ENCODE peak calls at places on chromosomes 12 and 14, in eight cellular contexts. O is BJ, R is fibroblast of lung, W is lower leg skin, H is H1, V is fibroblast of pulmonary artery, J is bronchial epithelial cell, A is ovary. C is an unnamed sample.

GRCh38 chr12:89856431-89856830 is 147.8 kb upstream of the ATP2B1 start:
- DNase-seq in W (no peak), V (peak), A (no peak), R (peak), O (peak), H (no peak), J (peak), C (peak)

GRCh38 chr12:10910380-10910779 is 1.0 kb upstream of the TAS2R13 start:
- DNase-seq in H (no peak), A (no peak), W (no peak), V (no peak), J (no peak), R (no peak), O (no peak), C (no peak)

GRCh38 chr12:3046441-3047200 is 30.6 kb upstream of the TSPAN9 start:
- DNase-seq in W (no peak), A (no peak), J (peak), R (peak), O (no peak), V (peak), H (peak), C (no peak)

GRCh38 chr14:23881292-23881691 is 72.3 kb upstream of the DHRS4 start:
- DNase-seq in A (no peak), R (no peak), J (no peak), V (no peak), O (no peak), H (no peak), W (no peak), C (no peak)

GRCh38 chr12:41795910-41796309 is 348.8 kb downstream of the GXYLT1 start:
- DNase-seq in J (no peak), A (no peak), H (peak), O (no peak), R (no peak), V (no peak), W (no peak), C (no peak)

GRCh38 chr14:51527073-51527472 is 124.6 kb upstream of the FRMD6 start:
- DNase-seq in J (peak), A (no peak), H (no peak), V (peak), W (no peak), R (peak), O (no peak), C (no peak)

GRCh38 chr12:53712059-53712643 is 15.1 kb downstream of the CALCOCO1 start:
- DNase-seq in R (no peak), H (no peak), J (no peak), W (no peak), A (no peak), V (no peak), O (no peak), C (no peak)

GRCh38 chr12:62533755-62534107 is 67.1 kb downstream of the MON2 start:
- DNase-seq in V (no peak), H (no peak), W (no peak), A (no peak), O (no peak), J (no peak), R (no peak), C (no peak)

GRCh38 chr14:99753225-99754140 is 39.7 kb upstream of the EML1 start:
- DNase-seq in A (peak), W (no peak), H (no peak), R (no peak), O (no peak), V (no peak), J (no peak), C (no peak)

GRCh38 chr14:20469890-20470858 is 968 bp downstream of the PNP start:
- DNase-seq in A (no peak), H (peak), O (no peak), J (peak), R (peak), V (peak), W (peak), C (no peak)

GRCh38 chr12:45121224-45121623 is 70.3 kb upstream of the DBX2 start:
- DNase-seq in A (no peak), J (no peak), O (no peak), H (no peak), V (no peak), W (no peak), R (no peak), C (no peak)

GRCh38 chr14:20818861-20819260 is 16.2 kb upstream of the RNASE1 start:
- DNase-seq in J (no peak), W (no peak), A (no peak), O (no peak), V (no peak), H (no peak), R (no peak), C (no peak)

GRCh38 chr14:25400607-25401206 is 350.8 kb upstream of the STXBP6 start:
- DNase-seq in J (peak), W (no peak), O (peak), H (peak), V (peak), R (peak), A (no peak), C (peak)

GRCh38 chr12:4540170-4540569 is 1.5 kb downstream of the RAD51AP1 start:
- DNase-seq in J (no peak), A (no peak), O (no peak), V (no peak), H (no peak), W (no peak), R (no peak), C (no peak)

GRCh38 chr12:31629756-31630732 is 29.4 kb upstream of the ETFBKMT start:
- DNase-seq in H (no peak), O (peak), V (peak), W (no peak), R (peak), A (peak), J (no peak), C (no peak)

GRCh38 chr12:110079477-110080400 is 31.4 kb upstream of the C12orf76 start:
- DNase-seq in V (peak), W (no peak), R (no peak), J (no peak), H (no peak), O (no peak), A (no peak), C (no peak)

GRCh38 chr12:105539735-105540134 is 209.2 kb downstream of the C12orf75 start:
- DNase-seq in R (no peak), A (no peak), O (no peak), J (no peak), V (no peak), H (no peak), W (no peak), C (no peak)

GRCh38 chr12:96809522-96809921 is 97.5 kb upstream of the NEDD1 start:
- DNase-seq in A (no peak), H (no peak), J (no peak), R (no peak), V (no peak), W (no peak), O (no peak), C (no peak)

GRCh38 chr12:96806272-96806671 is 100.8 kb upstream of the NEDD1 start:
- DNase-seq in R (no peak), J (no peak), H (no peak), W (no peak), A (no peak), V (no peak), O (no peak), C (no peak)

GRCh38 chr12:96810477-96810876 is 96.6 kb upstream of the NEDD1 start:
- DNase-seq in H (no peak), R (no peak), W (no peak), A (no peak), J (peak), O (no peak), V (peak), C (no peak)

GRCh38 chr12:96810057-96810456 is 97.0 kb upstream of the NEDD1 start:
- DNase-seq in R (no peak), H (no peak), J (peak), W (no peak), A (no peak), O (no peak), V (peak), C (no peak)

GRCh38 chr12:96807741-96808140 is 99.3 kb upstream of the NEDD1 start:
- DNase-seq in O (no peak), V (no peak), W (no peak), H (no peak), R (no peak), J (peak), A (no peak), C (no peak)
- TF ChIP-seq CTCF in O (no peak), V (no peak), W (no peak), H (no peak), R (no peak), J (no peak), A (no peak), C (no peak)

GRCh38 chr12:124390442-124391116 is 95.7 kb downstream of the RFLNA start:
- DNase-seq in W (peak), V (peak), O (no peak), H (no peak), R (peak), J (peak), A (no peak), C (no peak)

GRCh38 chr12:124387510-124387855 is 92.6 kb downstream of the RFLNA start:
- DNase-seq in V (no peak), H (no peak), W (no peak), J (no peak), A (peak), R (no peak), O (no peak), C (no peak)

GRCh38 chr12:124388038-124388676 is 93.3 kb downstream of the RFLNA start:
- DNase-seq in A (peak), H (no peak), W (no peak), R (no peak), J (no peak), V (no peak), O (no peak), C (no peak)

GRCh38 chr12:124389537-124390441 is 94.9 kb downstream of the RFLNA start:
- DNase-seq in R (no peak), V (no peak), A (no peak), O (no peak), H (peak), J (no peak), W (no peak), C (no peak)

DNA sequence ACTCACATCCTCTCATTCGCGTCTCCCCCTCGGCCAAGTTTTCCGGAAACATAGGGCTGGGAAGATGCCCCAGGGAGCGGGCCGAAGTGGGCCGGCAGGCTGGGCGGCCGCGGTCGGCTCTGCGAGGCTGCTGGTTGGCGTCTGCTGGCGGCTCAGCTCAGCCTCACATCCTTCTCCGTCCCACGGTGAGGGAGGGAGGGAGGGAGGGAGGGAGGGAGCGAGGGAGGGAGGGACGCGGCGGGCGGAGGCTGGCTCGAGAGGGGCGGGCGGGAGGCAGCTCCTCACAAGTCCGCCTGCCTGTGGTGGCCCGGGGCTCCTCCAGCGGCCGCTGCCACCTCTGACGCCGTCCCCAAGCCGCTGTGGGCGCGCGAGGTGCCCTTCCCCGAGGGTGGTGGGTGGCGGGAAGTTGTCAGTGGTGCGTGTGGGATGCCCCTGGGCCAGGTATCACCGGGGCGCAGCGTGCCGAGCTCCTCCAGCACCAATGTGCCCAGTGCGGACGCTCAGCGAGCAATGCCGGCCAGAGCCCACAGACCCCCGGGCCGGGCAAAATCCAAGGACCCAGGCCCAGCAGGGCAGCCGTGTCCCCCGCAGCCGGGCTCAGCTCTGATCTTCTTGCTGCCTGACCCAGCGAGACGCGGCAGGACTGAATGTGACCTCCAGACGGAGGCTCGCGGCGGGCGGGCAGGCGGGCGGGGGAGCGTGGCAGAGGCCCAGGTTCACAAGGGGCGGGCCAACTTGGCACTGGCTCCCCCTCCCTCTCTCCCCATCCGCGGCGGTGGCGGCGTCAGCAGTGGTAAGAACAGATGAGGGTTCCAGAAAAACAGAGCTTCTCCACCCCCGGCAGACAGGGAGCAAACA is 94.0 kb downstream of the RFLNA start:
- DNase-seq in H (peak), O (no peak), J (peak), V (peak), A (peak), R (peak), W (peak), C (no peak)
- H3K4me3 ChIP-seq in H (peak), O (peak), J (peak), V (peak), A (peak), R (peak), W (peak), C (peak)

DNA sequence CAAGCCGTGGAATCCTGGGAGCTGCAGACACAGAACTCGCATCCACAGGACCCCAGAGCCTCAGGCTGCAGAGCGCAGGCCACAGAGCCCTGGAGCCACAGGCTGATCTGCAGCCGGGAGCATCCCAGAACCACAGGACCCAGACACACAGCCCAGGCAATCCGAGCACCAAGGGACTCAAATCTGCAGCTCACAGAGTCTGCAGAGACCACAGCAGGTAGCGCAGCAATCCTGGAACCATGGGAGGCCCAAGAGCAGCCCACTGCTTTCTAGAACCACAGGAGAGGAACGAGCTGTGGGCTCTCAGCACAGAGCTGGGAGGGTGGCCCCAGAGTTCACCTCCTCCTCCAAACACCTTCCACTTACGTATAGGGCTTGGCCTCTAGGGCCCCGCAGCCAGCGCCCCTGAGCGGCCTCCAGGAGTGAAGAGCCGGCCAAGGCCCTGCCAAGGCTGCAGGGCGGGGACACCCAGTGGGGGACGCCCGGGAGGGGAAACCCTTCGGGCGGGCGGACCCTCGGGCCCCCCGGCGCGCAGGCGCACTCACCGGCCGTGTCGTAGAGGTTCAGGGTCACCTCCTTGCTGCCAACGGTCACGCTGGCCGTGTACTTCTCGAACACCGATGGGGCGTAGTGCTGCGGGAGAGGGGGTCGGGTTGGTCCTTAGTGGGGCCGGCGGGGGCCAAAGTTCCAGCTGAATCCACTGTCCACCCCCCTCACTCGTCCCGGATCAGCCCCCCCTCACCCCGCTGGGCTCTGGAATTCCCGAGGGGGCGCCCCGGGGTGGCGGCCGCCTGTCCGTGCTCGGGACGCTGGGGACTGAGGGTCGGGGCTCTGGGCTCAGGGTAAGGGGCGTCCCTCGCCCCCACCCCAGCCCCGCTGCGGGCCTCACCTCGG is 634 bp downstream of the RHOF start:
- DNase-seq in O (no peak), A (peak), J (no peak), W (no peak), R (no peak), H (no peak), V (no peak), C (no peak)
- TF ChIP-seq CTCF in O (no peak), A (no peak), J (peak), W (no peak), R (no peak), H (no peak), V (no peak), C (no peak)

DNA sequence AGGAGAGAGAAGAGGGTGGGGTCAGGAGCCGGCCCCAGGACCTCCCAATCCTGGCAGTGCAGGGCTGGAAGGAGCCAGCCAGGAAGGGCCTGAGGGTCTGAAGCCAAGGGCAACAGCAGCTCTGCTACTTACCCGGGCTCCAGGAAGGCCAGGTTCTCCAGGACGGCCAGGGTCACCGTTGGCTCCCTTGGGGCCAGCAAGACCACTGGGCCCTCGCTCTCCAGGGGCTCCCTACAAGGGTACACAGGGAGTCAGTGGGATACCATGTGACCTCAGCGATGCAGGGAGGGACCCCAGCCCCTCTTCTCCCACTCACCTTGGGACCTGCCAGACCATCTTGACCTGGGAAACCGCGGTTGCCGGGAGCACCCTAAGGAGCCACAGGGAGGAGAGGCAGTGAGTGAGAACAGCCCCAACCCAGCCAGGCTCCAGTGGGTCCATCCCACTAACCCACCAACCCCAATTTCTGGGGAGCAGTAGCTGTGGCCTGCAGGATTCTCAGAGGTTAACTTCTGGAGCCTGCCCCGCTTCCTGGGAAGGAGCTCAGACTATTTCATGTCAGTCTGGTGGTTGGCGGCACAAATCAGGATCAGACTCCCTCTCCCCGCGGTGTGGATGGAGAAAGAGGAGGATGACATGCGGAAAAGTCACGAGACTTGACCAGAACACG is 18.5 kb downstream of the COL2A1 start:
- DNase-seq in W (no peak), V (no peak), A (no peak), O (no peak), R (no peak), J (no peak), H (no peak), C (no peak)
- H3K4me3 ChIP-seq in W (no peak), V (no peak), A (no peak), O (no peak), R (no peak), J (no peak), H (no peak), C (no peak)

GRCh38 chr12:93938317-93938716 is 210.1 kb upstream of the PLXNC1 start:
- DNase-seq in W (no peak), R (no peak), V (no peak), O (no peak), A (no peak), J (no peak), H (no peak), C (no peak)

GRCh38 chr12:93938921-93939320 is 209.5 kb upstream of the PLXNC1 start:
- DNase-seq in H (no peak), V (no peak), J (no peak), R (no peak), W (no peak), O (peak), A (no peak), C (no peak)

GRCh38 chr12:93943766-93944165 is 204.6 kb upstream of the PLXNC1 start:
- DNase-seq in J (peak), W (peak), R (peak), H (no peak), V (peak), O (no peak), A (no peak), C (no peak)

GRCh38 chr12:93939641-93940040 is 208.7 kb upstream of the PLXNC1 start:
- DNase-seq in R (no peak), H (no peak), V (no peak), A (no peak), O (no peak), W (no peak), J (no peak), C (no peak)

DNA sequence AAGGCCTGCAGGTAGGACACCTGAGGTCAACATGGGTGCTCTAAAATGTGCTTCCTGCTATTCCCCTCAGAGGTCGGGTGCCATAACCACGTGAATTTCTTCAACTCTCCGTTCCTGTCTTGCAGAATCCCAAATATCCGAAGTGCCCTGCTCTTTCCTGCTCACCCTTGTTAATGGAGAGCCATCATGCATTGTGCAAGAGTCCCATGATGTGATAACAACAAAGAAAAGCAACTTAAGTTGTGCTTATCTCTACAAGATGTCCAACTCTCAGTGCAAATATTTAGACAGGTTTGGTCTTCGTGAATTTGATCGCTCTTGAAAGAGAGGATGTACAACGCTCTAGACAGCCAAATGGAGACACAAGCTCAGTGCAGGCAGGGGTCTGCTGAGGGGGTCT is 210.6 kb upstream of the PLXNC1 start:
- DNase-seq in V (no peak), J (no peak), O (no peak), A (no peak), R (no peak), W (no peak), H (no peak), C (no peak)
- TF ChIP-seq CTCF in V (no peak), J (no peak), O (no peak), A (no peak), R (no peak), W (no peak), H (no peak), C (no peak)

GRCh38 chr12:50021071-50021470 is 4.2 kb downstream of the RACGAP1 start:
- DNase-seq in V (no peak), R (peak), W (no peak), H (no peak), O (no peak), A (no peak), J (no peak), C (no peak)

GRCh38 chr12:50019524-50019923 is 5.8 kb downstream of the RACGAP1 start:
- DNase-seq in V (no peak), J (no peak), A (no peak), R (no peak), O (no peak), W (no peak), H (no peak), C (no peak)

GRCh38 chr12:50017653-50018052 is 7.6 kb downstream of the RACGAP1 start:
- DNase-seq in J (peak), R (peak), W (peak), V (peak), H (no peak), A (no peak), O (peak), C (peak)

GRCh38 chr12:50017047-50017446 is 8.2 kb downstream of the RACGAP1 start:
- DNase-seq in W (peak), H (no peak), V (peak), A (peak), J (peak), O (peak), R (peak), C (peak)

DNA sequence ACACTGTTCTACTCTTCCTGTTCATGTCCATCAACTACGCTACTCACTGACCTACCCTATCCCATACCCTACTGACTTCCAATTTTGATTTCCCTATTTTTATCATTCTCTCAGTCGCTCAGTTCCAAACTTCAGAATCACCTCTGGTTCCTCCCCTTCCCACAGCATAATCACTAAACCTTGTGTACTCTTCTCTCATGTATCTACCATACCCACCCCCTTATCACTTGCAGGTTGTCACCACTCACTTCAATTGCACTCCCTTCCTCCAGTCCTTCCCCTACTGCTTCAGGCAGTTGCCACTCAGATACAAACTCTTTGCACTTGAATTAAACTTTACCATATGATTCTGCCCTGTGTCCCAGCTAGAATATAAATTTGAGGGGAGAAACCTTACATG is 6.3 kb downstream of the RACGAP1 start:
- DNase-seq in J (no peak), H (no peak), A (no peak), W (no peak), R (no peak), V (no peak), O (no peak), C (no peak)
- H3K4me3 ChIP-seq in J (no peak), H (no peak), A (no peak), W (no peak), R (no peak), V (no peak), O (no peak), C (no peak)